ENCODE peak calls at places on chromosomes 5 and 9, in four cellular contexts. K, I, J and H are unnamed samples.
A peak's percentile ranks its signal among the peaks of the same experiment; 100 is the strongest.

GRCh38 chr9:96192710-96193109 is 109.3 kb downstream of the HSD17B3 start:
- DNase-seq in K (no peak), I (no peak), J (no peak), H (no peak)

GRCh38 chr5:80964491-80964890 is 4.3 kb downstream of the RASGRF2 start:
- DNase-seq in K (no peak), I (no peak), J (no peak), H (peak; percentile 23)

GRCh38 chr5:118060833-118061232 is 927.5 kb downstream of the DTWD2 start:
- DNase-seq in K (no peak), I (no peak), J (no peak), H (no peak)

GRCh38 chr9:122186301-122186700 is 26.6 kb downstream of the MORN5 start:
- DNase-seq in K (no peak), I (peak; percentile 26), J (no peak), H (peak; percentile 78)

GRCh38 chr9:134029248-134030226 is 4.3 kb downstream of the BRD3OS start:
- DNase-seq in K (no peak), I (no peak), J (no peak), H (no peak)

GRCh38 chr5:143435207-143435657 is 31.7 kb upstream of the NR3C1 start:
- DNase-seq in K (peak; percentile 98), I (no peak), J (no peak), H (no peak)

GRCh38 chr9:17293685-17294084 is 158.8 kb downstream of the CNTLN start:
- DNase-seq in K (no peak), I (no peak), J (no peak), H (no peak)

GRCh38 chr9:38263534-38263933 is 129.0 kb upstream of the ALDH1B1 start:
- DNase-seq in K (no peak), I (no peak), J (no peak), H (peak; percentile 7)

GRCh38 chr9:70601000-70601929 is 186.8 kb upstream of the KLF9 start:
- DNase-seq in K (no peak), I (no peak), J (no peak), H (peak; percentile 5)

GRCh38 chr5:172902497-172903472 is 56.4 kb upstream of the RPL26L1 start:
- DNase-seq in K (no peak), I (peak; percentile 86), J (no peak), H (peak; percentile 90)

GRCh38 chr5:1444361-1445189 is 665 bp downstream of the SLC6A3 start:
- DNase-seq in K (no peak), I (no peak), J (no peak), H (no peak)

GRCh38 chr5:169706758-169707450 is 69.8 kb downstream of the DOCK2 start:
- DNase-seq in K (no peak), I (no peak), J (no peak), H (no peak)

GRCh38 chr5:145999208-145999607 is 62.8 kb downstream of the SH3RF2 start:
- DNase-seq in K (no peak), I (no peak), J (no peak), H (no peak)

GRCh38 chr5:158124606-158125316 is 265.8 kb upstream of the CLINT1 start:
- DNase-seq in K (no peak), I (no peak), J (no peak), H (no peak)

GRCh38 chr5:6190838-6191237 is 187.5 kb downstream of the MED10 start:
- DNase-seq in K (no peak), I (no peak), J (no peak), H (no peak)

GRCh38 chr5:54646285-54647101 is 128.9 kb downstream of the SNX18 start:
- DNase-seq in K (peak; percentile 48), I (no peak), J (peak; percentile 15), H (no peak)

GRCh38 chr5:19608434-19608833 is 379.6 kb downstream of the CDH18 start:
- DNase-seq in K (no peak), I (no peak), J (no peak), H (no peak)

GRCh38 chr5:149002053-149002452 is 60.8 kb downstream of the SH3TC2 start:
- DNase-seq in K (no peak), I (no peak), J (no peak), H (peak; percentile 94)

GRCh38 chr5:31133488-31133887 is 60.0 kb upstream of the CDH6 start:
- DNase-seq in K (no peak), I (no peak), J (no peak), H (no peak)

GRCh38 chr5:83471405-83472212 is at the start of gene VCAN:
- DNase-seq in K (no peak), I (no peak), J (no peak), H (no peak)

GRCh38 chr5:136066705-136067271 is 38.0 kb downstream of the TGFBI start:
- DNase-seq in K (no peak), I (no peak), J (no peak), H (peak; percentile 73)

GRCh38 chr9:83557317-83557716 is 19.1 kb upstream of the FRMD3 start:
- DNase-seq in K (no peak), I (no peak), J (no peak), H (no peak)
- TF ChIP-seq HDAC2 in K (no peak), I (no peak), J (no peak), H (no peak)

GRCh38 chr9:87854563-87854962 is 28.1 kb upstream of the SPATA31E1 start:
- DNase-seq in K (no peak), I (no peak), J (no peak), H (no peak)

GRCh38 chr9:87853289-87853688 is 29.4 kb upstream of the SPATA31E1 start:
- DNase-seq in K (no peak), I (no peak), J (no peak), H (no peak)

GRCh38 chr9:87849144-87849741 is 33.4 kb upstream of the SPATA31E1 start:
- DNase-seq in K (no peak), I (no peak), J (no peak), H (no peak)

GRCh38 chr9:87853843-87854242 is 28.8 kb upstream of the SPATA31E1 start:
- DNase-seq in K (no peak), I (no peak), J (no peak), H (no peak)

GRCh38 chr9:87850405-87850804 is 32.3 kb upstream of the SPATA31E1 start:
- DNase-seq in K (no peak), I (no peak), J (no peak), H (no peak)
- TF ChIP-seq CHD2 in K (no peak), I (no peak), J (no peak), H (no peak)

DNA sequence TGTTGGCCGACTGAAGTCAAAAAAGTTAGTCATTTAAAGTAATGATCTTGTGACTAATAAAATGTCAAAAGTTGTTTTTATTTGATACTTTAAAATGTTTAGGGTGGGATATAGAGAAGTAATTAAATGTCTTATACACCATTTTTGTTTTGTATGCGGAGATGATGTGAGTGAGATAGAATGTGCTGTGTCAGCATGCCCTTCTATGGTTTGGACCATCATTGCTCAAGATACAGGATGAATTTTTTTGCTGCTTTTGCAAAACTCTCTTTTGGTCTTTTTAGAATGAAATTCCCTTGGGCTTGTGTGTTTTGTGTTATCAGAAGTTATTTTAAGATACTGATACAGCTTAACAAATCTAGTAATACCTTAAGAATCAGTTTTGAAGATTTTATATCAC is 12.5 kb downstream of the SRFBP1 start:
- DNase-seq in K (no peak), I (no peak), J (no peak), H (no peak)
- TF ChIP-seq ZNF274 in K (no peak), I (no peak), J (no peak), H (no peak)

DNA sequence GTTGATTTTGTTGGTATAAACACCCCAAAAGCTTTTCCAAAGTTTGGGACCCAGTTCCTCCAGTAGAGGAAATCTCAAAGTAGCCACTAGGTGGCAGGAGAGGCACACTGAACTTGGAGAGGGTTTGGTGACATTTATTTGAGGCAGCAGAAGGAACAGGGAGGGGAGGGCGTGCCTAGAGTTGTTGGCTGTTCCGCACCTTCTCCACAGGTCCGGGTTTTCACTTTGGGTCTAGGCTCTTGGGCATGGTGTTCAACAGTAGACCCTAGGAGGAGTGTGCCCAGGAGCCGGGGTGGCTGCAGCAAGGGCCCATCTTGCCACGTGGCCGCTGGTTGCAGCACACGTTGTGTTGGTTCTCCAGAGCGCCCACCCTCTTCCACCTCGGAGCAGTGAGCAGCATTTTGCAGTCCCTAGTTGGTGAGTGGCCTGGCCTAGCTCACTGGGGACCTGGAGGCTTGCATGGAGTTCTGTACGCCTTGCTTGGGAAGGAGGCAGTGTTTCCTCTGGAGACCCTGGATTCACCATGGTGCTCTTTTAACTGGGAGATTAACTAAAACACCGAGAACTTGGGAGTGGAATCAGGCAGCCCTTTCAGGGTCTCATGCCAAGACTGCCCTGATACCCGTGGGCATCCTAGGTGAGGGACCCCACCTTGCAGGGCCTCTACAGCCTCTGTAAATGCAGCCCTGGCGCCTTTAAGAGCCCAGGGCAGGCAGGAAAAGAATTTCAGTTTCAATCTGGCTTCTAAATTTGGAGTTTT is 28.2 kb downstream of the PTPA start:
- DNase-seq in K (peak; percentile 62), I (peak; percentile 87), J (peak; percentile 60), H (peak; percentile 77)
- TF ChIP-seq HDAC2 in K (no peak), I (no peak), J (peak; percentile 65), H (peak; percentile 10)

DNA sequence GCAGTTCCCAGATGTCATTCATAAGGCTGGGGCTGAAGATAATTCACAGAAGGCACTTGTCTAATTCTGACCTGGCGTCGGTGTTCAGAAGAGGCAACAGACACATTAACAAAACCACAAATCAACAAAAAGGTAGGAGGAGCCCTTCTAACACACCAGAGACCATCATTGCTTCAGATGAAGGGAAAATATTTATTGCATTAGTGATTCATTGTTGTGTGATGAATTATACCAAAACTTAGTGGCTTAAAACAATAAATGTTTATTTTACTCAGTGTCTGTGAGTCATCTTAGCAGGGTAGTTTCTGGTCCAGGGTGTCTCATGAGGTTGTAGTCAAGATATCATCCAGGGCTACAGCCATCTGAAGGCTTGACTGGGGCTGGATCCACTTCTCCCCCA is 91.3 kb upstream of the KIF2A start:
- DNase-seq in K (no peak), I (no peak), J (no peak), H (no peak)
- TF ChIP-seq CHD2 in K (no peak), I (no peak), J (no peak), H (no peak)

DNA sequence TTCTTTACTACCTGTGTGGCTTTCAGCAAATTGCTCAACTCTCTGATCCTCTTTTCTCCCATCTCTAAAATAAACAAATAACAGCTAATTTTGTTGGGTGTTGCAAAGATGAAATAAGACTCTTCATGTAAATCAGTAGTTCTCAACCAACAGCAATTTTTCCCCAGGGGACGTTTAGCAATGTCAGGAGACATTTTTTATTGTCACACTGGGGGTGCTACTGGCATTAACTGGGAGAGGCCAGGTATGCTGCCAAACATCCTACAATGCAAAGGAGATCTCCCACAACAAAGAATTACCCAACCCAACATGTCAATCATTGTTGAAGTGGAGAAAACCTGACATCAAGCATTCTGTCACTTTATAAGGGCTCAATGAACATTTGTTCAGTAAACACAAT is 19.7 kb downstream of the ADRA1B start:
- DNase-seq in K (no peak), I (no peak), J (no peak), H (no peak)
- TF ChIP-seq ZNF274 in K (no peak), I (no peak), J (no peak), H (no peak)